ENCODE peak calls at places on chromosome X, in seven cellular contexts. One of them, this sample, is unnamed.

GRCh38 chrX:1224954-1225353 is 12.5 kb upstream of the CRLF2 start:
- DNase-seq in heart right ventricle: peak; percentile 38
- DNase-seq in BE2C: no peak
- DNase-seq in adrenal gland: no peak
- DNase-seq in choroid plexus epithelial cell: no peak
- DNase-seq in osteocyte: no peak
- DNase-seq in tibial artery: no peak
- DNase-seq in this sample: peak; percentile 33

GRCh38 chrX:129823523-129823922 is 20.2 kb downstream of the ZDHHC9 start:
- DNase-seq in heart right ventricle: no peak
- DNase-seq in BE2C: no peak
- DNase-seq in adrenal gland: no peak
- DNase-seq in choroid plexus epithelial cell: no peak
- DNase-seq in osteocyte: no peak
- DNase-seq in tibial artery: no peak
- DNase-seq in this sample: peak; percentile 35

GRCh38 chrX:153870288-153870690 is 15.7 kb downstream of the L1CAM start:
- DNase-seq in heart right ventricle: no peak
- DNase-seq in BE2C: no peak
- DNase-seq in adrenal gland: no peak
- DNase-seq in choroid plexus epithelial cell: no peak
- DNase-seq in osteocyte: no peak
- DNase-seq in tibial artery: no peak
- DNase-seq in this sample: no peak

GRCh38 chrX:119990409-119990994 is 47.0 kb upstream of the NKAP start:
- DNase-seq in heart right ventricle: no peak
- DNase-seq in BE2C: no peak
- DNase-seq in adrenal gland: no peak
- DNase-seq in choroid plexus epithelial cell: no peak
- DNase-seq in osteocyte: peak; percentile 81
- DNase-seq in tibial artery: no peak
- DNase-seq in this sample: no peak

GRCh38 chrX:1725472-1725871 is 110.6 kb downstream of the ASMT start:
- DNase-seq in heart right ventricle: no peak
- DNase-seq in BE2C: no peak
- DNase-seq in adrenal gland: no peak
- DNase-seq in choroid plexus epithelial cell: no peak
- DNase-seq in osteocyte: peak; percentile 48
- DNase-seq in tibial artery: no peak
- DNase-seq in this sample: no peak

GRCh38 chrX:100980608-100981497 is 11.3 kb downstream of the ARL13A start:
- DNase-seq in heart right ventricle: no peak
- DNase-seq in BE2C: peak; percentile 16
- DNase-seq in adrenal gland: peak; percentile 58
- DNase-seq in choroid plexus epithelial cell: peak; percentile 72
- DNase-seq in osteocyte: no peak
- DNase-seq in tibial artery: peak; percentile 44
- DNase-seq in this sample: no peak

GRCh38 chrX:35622601-35623000 is 175.5 kb upstream of the MAGEB16 start:
- DNase-seq in heart right ventricle: no peak
- DNase-seq in BE2C: no peak
- DNase-seq in adrenal gland: no peak
- DNase-seq in choroid plexus epithelial cell: no peak
- DNase-seq in osteocyte: no peak
- DNase-seq in tibial artery: no peak
- DNase-seq in this sample: no peak

GRCh38 chrX:16828126-16828908 is 41.8 kb downstream of the RBBP7 start:
- DNase-seq in heart right ventricle: peak; percentile 32
- DNase-seq in BE2C: no peak
- DNase-seq in adrenal gland: peak; percentile 78
- DNase-seq in choroid plexus epithelial cell: peak; percentile 96
- DNase-seq in osteocyte: no peak
- DNase-seq in tibial artery: peak; percentile 50
- DNase-seq in this sample: no peak

GRCh38 chrX:52271212-52271611 is 86.5 kb downstream of the MAGED4 start:
- DNase-seq in heart right ventricle: no peak
- DNase-seq in BE2C: peak; percentile 21
- DNase-seq in adrenal gland: no peak
- DNase-seq in choroid plexus epithelial cell: peak; percentile 10
- DNase-seq in osteocyte: no peak
- DNase-seq in tibial artery: no peak
- DNase-seq in this sample: peak; percentile 8

GRCh38 chrX:22958250-22958649 is 41.5 kb upstream of the DDX53 start:
- DNase-seq in heart right ventricle: no peak
- DNase-seq in BE2C: no peak
- DNase-seq in adrenal gland: no peak
- DNase-seq in choroid plexus epithelial cell: no peak
- DNase-seq in osteocyte: no peak
- DNase-seq in tibial artery: no peak
- DNase-seq in this sample: no peak

GRCh38 chrX:152878976-152879755 is 18.7 kb upstream of the ZNF185 start:
- DNase-seq in heart right ventricle: no peak
- DNase-seq in BE2C: no peak
- DNase-seq in adrenal gland: no peak
- DNase-seq in choroid plexus epithelial cell: no peak
- DNase-seq in osteocyte: no peak
- DNase-seq in tibial artery: no peak
- DNase-seq in this sample: no peak

GRCh38 chrX:107731831-107732502 is 43.6 kb downstream of the TSC22D3 start:
- DNase-seq in heart right ventricle: peak; percentile 90
- DNase-seq in BE2C: peak; percentile 78
- DNase-seq in adrenal gland: peak; percentile 97
- DNase-seq in choroid plexus epithelial cell: peak; percentile 81
- DNase-seq in osteocyte: peak; percentile 87
- DNase-seq in tibial artery: peak; percentile 91
- DNase-seq in this sample: no peak

GRCh38 chrX:118577041-118577440 is 81.4 kb downstream of the DOCK11 start:
- DNase-seq in heart right ventricle: no peak
- DNase-seq in BE2C: peak; percentile 69
- DNase-seq in adrenal gland: peak; percentile 69
- DNase-seq in choroid plexus epithelial cell: peak; percentile 17
- DNase-seq in osteocyte: no peak
- DNase-seq in tibial artery: no peak
- DNase-seq in this sample: no peak

GRCh38 chrX:128929281-128930057 is 593.8 kb downstream of the SMARCA1 start:
- DNase-seq in heart right ventricle: no peak
- DNase-seq in BE2C: no peak
- DNase-seq in adrenal gland: no peak
- DNase-seq in choroid plexus epithelial cell: no peak
- DNase-seq in osteocyte: no peak
- DNase-seq in tibial artery: no peak
- DNase-seq in this sample: no peak

GRCh38 chrX:12799118-12799517 is 7.9 kb downstream of the PRPS2 start:
- DNase-seq in heart right ventricle: no peak
- DNase-seq in BE2C: no peak
- DNase-seq in adrenal gland: no peak
- DNase-seq in choroid plexus epithelial cell: no peak
- DNase-seq in osteocyte: no peak
- DNase-seq in tibial artery: no peak
- DNase-seq in this sample: no peak

GRCh38 chrX:12792711-12793110 is 1.5 kb downstream of the PRPS2 start:
- DNase-seq in heart right ventricle: no peak
- DNase-seq in BE2C: no peak
- DNase-seq in adrenal gland: no peak
- DNase-seq in choroid plexus epithelial cell: no peak
- DNase-seq in osteocyte: no peak
- DNase-seq in tibial artery: no peak
- DNase-seq in this sample: no peak

GRCh38 chrX:12794654-12795053 is 3.4 kb downstream of the PRPS2 start:
- DNase-seq in heart right ventricle: no peak
- DNase-seq in BE2C: no peak
- DNase-seq in adrenal gland: no peak
- DNase-seq in choroid plexus epithelial cell: no peak
- DNase-seq in osteocyte: no peak
- DNase-seq in tibial artery: no peak
- DNase-seq in this sample: no peak

GRCh38 chrX:12802741-12803140 is 11.5 kb downstream of the PRPS2 start:
- DNase-seq in heart right ventricle: no peak
- DNase-seq in BE2C: no peak
- DNase-seq in adrenal gland: no peak
- DNase-seq in choroid plexus epithelial cell: peak; percentile 34
- DNase-seq in osteocyte: no peak
- DNase-seq in tibial artery: no peak
- DNase-seq in this sample: peak; percentile 9

DNA sequence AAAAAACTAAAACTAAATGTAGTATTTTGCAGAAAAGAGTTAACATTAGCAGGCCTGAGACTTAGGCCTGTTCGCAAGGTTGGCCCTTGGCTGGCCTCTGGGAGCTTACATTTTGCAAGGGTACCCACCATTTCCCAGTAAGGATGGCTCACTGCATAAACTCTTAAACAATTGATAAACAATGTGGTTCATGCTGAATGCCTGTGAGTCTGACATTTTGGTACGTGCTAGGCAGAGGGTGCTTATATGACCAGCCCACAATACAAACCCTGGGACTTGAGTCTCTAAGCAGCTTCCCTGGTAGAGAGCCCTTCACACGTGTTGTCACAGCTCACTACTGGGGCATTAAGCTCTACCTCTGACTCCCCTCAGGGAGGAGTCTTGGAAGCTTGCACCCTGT is 7.4 kb downstream of the PRPS2 start:
- DNase-seq in heart right ventricle: no peak
- DNase-seq in BE2C: no peak
- DNase-seq in adrenal gland: no peak
- DNase-seq in choroid plexus epithelial cell: peak; percentile 39
- DNase-seq in osteocyte: no peak
- DNase-seq in tibial artery: no peak
- DNase-seq in this sample: no peak
- TF ChIP-seq CTCF in heart right ventricle: no peak
- TF ChIP-seq CTCF in BE2C: no peak
- TF ChIP-seq CTCF in adrenal gland: no peak
- TF ChIP-seq CTCF in choroid plexus epithelial cell: no peak
- TF ChIP-seq CTCF in osteocyte: no peak
- TF ChIP-seq CTCF in tibial artery: no peak
- TF ChIP-seq CTCF in this sample: no peak

DNA sequence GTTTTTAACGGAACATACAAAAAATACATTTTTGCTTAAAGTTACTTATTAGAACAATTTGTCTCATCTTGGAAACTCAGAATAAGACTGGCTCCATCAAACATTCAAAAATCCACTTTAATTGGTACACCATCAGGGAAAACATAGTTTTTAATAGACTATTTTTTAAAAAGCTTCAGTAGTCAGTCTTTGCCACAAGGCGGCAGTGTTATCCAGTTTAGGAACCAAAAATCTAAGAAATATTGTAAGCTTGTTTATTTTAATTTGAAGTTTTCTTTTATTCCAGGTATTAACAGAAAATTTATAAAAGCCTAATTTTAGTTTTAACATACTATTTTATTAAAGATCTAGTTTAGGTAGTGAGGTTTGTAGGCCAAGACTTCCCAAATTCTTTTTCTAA is 107.7 kb downstream of the APOOL start:
- DNase-seq in heart right ventricle: no peak
- DNase-seq in BE2C: no peak
- DNase-seq in adrenal gland: no peak
- DNase-seq in choroid plexus epithelial cell: peak; percentile 28
- DNase-seq in osteocyte: no peak
- DNase-seq in tibial artery: no peak
- DNase-seq in this sample: peak; percentile 7
- TF ChIP-seq CTCF in heart right ventricle: peak; percentile 69
- TF ChIP-seq CTCF in BE2C: peak; percentile 61
- TF ChIP-seq CTCF in adrenal gland: peak; percentile 52
- TF ChIP-seq CTCF in choroid plexus epithelial cell: peak; percentile 60
- TF ChIP-seq CTCF in osteocyte: peak; percentile 70
- TF ChIP-seq CTCF in tibial artery: peak; percentile 21
- TF ChIP-seq CTCF in this sample: peak; percentile 30

DNA sequence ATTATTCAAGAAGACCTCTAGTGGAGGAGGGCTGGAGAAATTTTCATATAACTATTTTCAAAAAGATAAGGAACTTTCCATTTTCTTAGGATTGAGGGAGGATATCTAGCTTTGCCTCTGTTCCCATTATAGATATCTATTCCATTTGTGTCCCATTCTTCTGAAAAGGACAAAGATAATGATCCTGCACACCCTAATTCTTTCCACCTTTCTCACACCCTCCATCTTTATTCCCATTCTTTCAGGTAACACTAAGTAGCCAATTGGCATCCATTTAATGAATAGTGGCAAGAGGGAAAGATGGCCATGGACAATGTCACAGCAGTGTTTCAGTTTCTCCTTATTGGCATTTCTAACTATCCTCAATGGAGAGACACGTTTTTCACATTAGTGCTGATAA is at the start of gene OR13H1:
- DNase-seq in heart right ventricle: no peak
- DNase-seq in BE2C: no peak
- DNase-seq in adrenal gland: no peak
- DNase-seq in choroid plexus epithelial cell: no peak
- DNase-seq in osteocyte: no peak
- DNase-seq in tibial artery: no peak
- DNase-seq in this sample: no peak
- TF ChIP-seq CTCF in heart right ventricle: no peak
- TF ChIP-seq CTCF in BE2C: no peak
- TF ChIP-seq CTCF in adrenal gland: no peak
- TF ChIP-seq CTCF in choroid plexus epithelial cell: no peak
- TF ChIP-seq CTCF in osteocyte: no peak
- TF ChIP-seq CTCF in tibial artery: no peak
- TF ChIP-seq CTCF in this sample: no peak

GRCh38 chrX:65635824-65636223 is 31.6 kb upstream of the MSN start:
- DNase-seq in heart right ventricle: no peak
- DNase-seq in BE2C: no peak
- DNase-seq in adrenal gland: no peak
- DNase-seq in choroid plexus epithelial cell: no peak
- DNase-seq in osteocyte: peak; percentile 3
- DNase-seq in tibial artery: no peak
- DNase-seq in this sample: no peak
- TF ChIP-seq CTCF in heart right ventricle: no peak
- TF ChIP-seq CTCF in BE2C: no peak
- TF ChIP-seq CTCF in adrenal gland: no peak
- TF ChIP-seq CTCF in choroid plexus epithelial cell: no peak
- TF ChIP-seq CTCF in osteocyte: no peak
- TF ChIP-seq CTCF in tibial artery: no peak
- TF ChIP-seq CTCF in this sample: no peak

GRCh38 chrX:66013195-66013816 is 26.6 kb downstream of the VSIG4 start:
- DNase-seq in heart right ventricle: no peak
- DNase-seq in BE2C: no peak
- DNase-seq in adrenal gland: no peak
- DNase-seq in choroid plexus epithelial cell: no peak
- DNase-seq in osteocyte: no peak
- DNase-seq in tibial artery: no peak
- DNase-seq in this sample: no peak
- TF ChIP-seq CTCF in heart right ventricle: no peak
- TF ChIP-seq CTCF in BE2C: no peak
- TF ChIP-seq CTCF in adrenal gland: no peak
- TF ChIP-seq CTCF in choroid plexus epithelial cell: no peak
- TF ChIP-seq CTCF in osteocyte: no peak
- TF ChIP-seq CTCF in tibial artery: no peak
- TF ChIP-seq CTCF in this sample: no peak